ENCODE peak calls at places on chromosomes 12 and 14, in five cellular contexts. Z is fibroblast of the aortic adventitia, W is neural progenitor cell, P is choroid plexus epithelial cell, H is psoas muscle. K is an unnamed sample.
A peak's percentile ranks its signal among the peaks of the same experiment; 100 is the strongest.

GRCh38 chr14:75016815-75017214 is 14.1 kb downstream of the EIF2B2 start:
- DNase-seq in Z (no peak), W (no peak), P (no peak), H (no peak), K (no peak)

GRCh38 chr12:85057370-85057963 is 21.3 kb downstream of the LRRIQ1 start:
- DNase-seq in Z (peak; percentile 68), W (peak; percentile 69), P (peak; percentile 70), H (no peak), K (peak; percentile 50)

GRCh38 chr12:115072712-115073111 is 388.7 kb upstream of the TBX3 start:
- DNase-seq in Z (no peak), W (peak; percentile 22), P (no peak), H (no peak), K (no peak)

GRCh38 chr14:57089901-57090300 is 178.8 kb downstream of the EXOC5 start:
- DNase-seq in Z (no peak), W (no peak), P (no peak), H (no peak), K (no peak)

GRCh38 chr14:36057452-36058142 is 118.9 kb downstream of the PTCSC3 start:
- DNase-seq in Z (no peak), W (no peak), P (peak; percentile 1), H (no peak), K (no peak)

GRCh38 chr12:34289431-34290190 is 267.3 kb downstream of the ALG10 start:
- DNase-seq in Z (no peak), W (no peak), P (no peak), H (no peak), K (no peak)

GRCh38 chr12:102120886-102121285 is 903 bp downstream of the PARPBP start:
- DNase-seq in Z (peak; percentile 17), W (peak; percentile 29), P (peak; percentile 48), H (no peak), K (peak; percentile 48)

GRCh38 chr14:104316723-104317499 is 178.5 kb downstream of the KIF26A start:
- DNase-seq in Z (no peak), W (no peak), P (no peak), H (no peak), K (no peak)

GRCh38 chr14:33412450-33412849 is 473.8 kb downstream of the NPAS3 start:
- DNase-seq in Z (no peak), W (no peak), P (no peak), H (no peak), K (no peak)

GRCh38 chr12:75634244-75635222 is 123.1 kb upstream of the KRR1 start:
- DNase-seq in Z (peak; percentile 66), W (no peak), P (peak; percentile 48), H (no peak), K (no peak)

GRCh38 chr12:97800561-97800960 is 338.0 kb downstream of the RMST start:
- DNase-seq in Z (no peak), W (no peak), P (no peak), H (no peak), K (no peak)

GRCh38 chr12:128853321-128854197 is at the start of gene GLT1D1:
- DNase-seq in Z (no peak), W (peak; percentile 72), P (no peak), H (no peak), K (no peak)

GRCh38 chr12:91746976-91747375 is 398.7 kb downstream of the BTG1 start:
- DNase-seq in Z (no peak), W (no peak), P (no peak), H (no peak), K (no peak)

GRCh38 chr14:49594347-49595089 is 4.2 kb upstream of the LRR1 start:
- DNase-seq in Z (peak; percentile 76), W (no peak), P (peak; percentile 90), H (no peak), K (peak; percentile 92)

GRCh38 chr14:97218336-97218712 is 421.1 kb downstream of the VRK1 start:
- DNase-seq in Z (no peak), W (peak; percentile 40), P (no peak), H (no peak), K (no peak)

GRCh38 chr14:24296341-24297157 is 3.0 kb downstream of the DHRS1 start:
- DNase-seq in Z (peak; percentile 93), W (peak; percentile 75), P (peak; percentile 95), H (peak; percentile 56), K (peak; percentile 94)

GRCh38 chr12:117412465-117413190 is 51.2 kb upstream of the NOS1 start:
- DNase-seq in Z (no peak), W (no peak), P (no peak), H (peak; percentile 70), K (no peak)

GRCh38 chr12:4909734-4910501 is at the start of gene KCNA1:
- DNase-seq in Z (peak; percentile 7), W (peak; percentile 68), P (no peak), H (peak; percentile 23), K (peak; percentile 22)

GRCh38 chr14:79502751-79503148 is 708.6 kb downstream of the DIO2 start:
- DNase-seq in Z (no peak), W (no peak), P (no peak), H (no peak), K (no peak)

GRCh38 chr14:105176513-105176912 is 4.6 kb downstream of the NUDT14 start:
- DNase-seq in Z (no peak), W (no peak), P (no peak), H (no peak), K (no peak)

GRCh38 chr14:94932589-94932988 is 162.7 kb upstream of the GSC start:
- DNase-seq in Z (no peak), W (no peak), P (no peak), H (no peak), K (no peak)

GRCh38 chr12:98594050-98594853 is 766 bp downstream of the SLC25A3 start:
- DNase-seq in Z (peak; percentile 36), W (peak; percentile 56), P (no peak), H (peak; percentile 57), K (peak; percentile 20)

GRCh38 chr12:19546611-19547162 is 107.4 kb downstream of the AEBP2 start:
- DNase-seq in Z (peak; percentile 86), W (no peak), P (peak; percentile 79), H (no peak), K (peak; percentile 58)

GRCh38 chr14:75531660-75532317 is 9.5 kb downstream of the BATF start:
- DNase-seq in Z (peak; percentile 50), W (no peak), P (no peak), H (no peak), K (no peak)

GRCh38 chr12:66500841-66501240 is 178.0 kb downstream of the GRIP1 start:
- DNase-seq in Z (no peak), W (no peak), P (no peak), H (no peak), K (no peak)

GRCh38 chr12:24596768-24597388 is 352.0 kb downstream of the BCAT1 start:
- DNase-seq in Z (peak; percentile 65), W (peak; percentile 57), P (peak; percentile 77), H (no peak), K (peak; percentile 61)

GRCh38 chr12:27644446-27644845 is 51.8 kb upstream of the REP15 start:
- DNase-seq in Z (peak; percentile 81), W (no peak), P (peak; percentile 72), H (no peak), K (peak; percentile 75)

GRCh38 chr14:97719931-97720330 is 922.7 kb downstream of the VRK1 start:
- DNase-seq in Z (no peak), W (no peak), P (no peak), H (no peak), K (no peak)

GRCh38 chr12:70507442-70507841 is 129.8 kb downstream of the PTPRB start:
- DNase-seq in Z (peak; percentile 85), W (no peak), P (peak; percentile 18), H (no peak), K (peak; percentile 34)

GRCh38 chr14:23364164-23364571 is 804 bp downstream of the EFS start:
- DNase-seq in Z (no peak), W (no peak), P (no peak), H (peak; percentile 43), K (peak; percentile 16)